ENCODE peak calls at places on chromosomes 5 and 9, in seven cellular contexts. Y is breast epithelium; C is right cardiac atrium; K is adrenal gland; U is CD4-positive, alpha-beta T cell; I is heart right ventricle; V is psoas muscle. L is an unnamed sample.

GRCh38 chr9:115978739-115979138 is 174.9 kb upstream of the PAPPA start:
- DNase-seq in V (no peak), U (no peak), C (no peak), K (no peak), I (no peak), Y (no peak), L (no peak)

GRCh38 chr5:5675511-5675910 is 253.0 kb downstream of the ICE1 start:
- DNase-seq in Y (no peak), U (no peak), V (no peak), C (no peak), I (no peak), K (peak), L (no peak)

GRCh38 chr5:54445691-54446090 is 9.8 kb upstream of the HSPB3 start:
- DNase-seq in K (no peak), I (no peak), Y (no peak), C (no peak), U (no peak), V (no peak), L (no peak)

GRCh38 chr5:91430949-91431348 is 47.8 kb upstream of the ARRDC3 start:
- DNase-seq in U (no peak), I (no peak), C (no peak), K (no peak), Y (no peak), V (no peak), L (no peak)

GRCh38 chr5:132013006-132013689 is 1.7 kb upstream of the ACSL6 start:
- DNase-seq in K (no peak), I (no peak), Y (no peak), V (no peak), U (no peak), C (no peak), L (no peak)

GRCh38 chr9:90331826-90332575 is 310.6 kb downstream of the DIRAS2 start:
- DNase-seq in C (no peak), K (no peak), I (no peak), Y (no peak), U (no peak), V (no peak), L (no peak)

GRCh38 chr9:130325921-130326320 is 60.4 kb downstream of the HMCN2 start:
- DNase-seq in Y (no peak), I (no peak), K (no peak), C (peak), V (no peak), U (no peak), L (no peak)

GRCh38 chr9:131010482-131011273 is 1.7 kb downstream of the LAMC3 start:
- DNase-seq in K (no peak), C (peak), V (no peak), U (no peak), Y (no peak), I (no peak), L (no peak)

GRCh38 chr5:79956173-79956670 is 34.8 kb downstream of the MTX3 start:
- DNase-seq in K (peak), Y (no peak), C (no peak), I (no peak), V (no peak), U (no peak), L (no peak)

GRCh38 chr9:11702529-11702928 is 990.7 kb upstream of the TYRP1 start:
- DNase-seq in I (no peak), V (no peak), C (no peak), U (no peak), Y (no peak), K (no peak), L (no peak)

GRCh38 chr5:112742424-112742823 is 4.7 kb downstream of the APC start:
- DNase-seq in U (no peak), C (no peak), I (no peak), Y (no peak), K (no peak), V (no peak), L (peak)

GRCh38 chr9:97962575-97962974 is 20.6 kb upstream of the ANP32B start:
- DNase-seq in C (no peak), K (no peak), U (no peak), Y (no peak), I (no peak), V (no peak), L (no peak)

GRCh38 chr9:13278023-13278367 is 1.5 kb downstream of the MPDZ start:
- DNase-seq in V (no peak), Y (no peak), C (no peak), I (no peak), K (no peak), U (no peak), L (no peak)

GRCh38 chr9:91783876-91784672 is 166.0 kb downstream of the ROR2 start:
- DNase-seq in I (no peak), Y (no peak), V (no peak), C (no peak), K (no peak), U (no peak), L (no peak)

GRCh38 chr9:34896112-34896511 is 62.0 kb upstream of the PHF24 start:
- DNase-seq in C (no peak), V (no peak), K (no peak), Y (no peak), U (no peak), I (no peak), L (no peak)

GRCh38 chr5:177510567-177511053 is 984 bp upstream of the DOK3 start:
- DNase-seq in I (no peak), C (peak), K (no peak), Y (no peak), U (no peak), V (no peak), L (no peak)

GRCh38 chr5:39605966-39606591 is 181.3 kb upstream of the DAB2 start:
- DNase-seq in C (no peak), Y (no peak), K (no peak), U (no peak), I (no peak), V (no peak), L (no peak)

GRCh38 chr9:100427366-100428263 is 672 bp downstream of the MSANTD3 start:
- DNase-seq in Y (peak), C (peak), K (peak), V (peak), U (no peak), I (peak), L (peak)

GRCh38 chr9:82488702-82489578 is 500.4 kb downstream of the SPATA31D1 start:
- DNase-seq in U (no peak), Y (no peak), I (no peak), V (no peak), C (peak), K (no peak), L (no peak)
- H3K27ac ChIP-seq in U (no peak), Y (peak), I (peak), V (peak), C (peak), K (peak), L (no peak)

GRCh38 chr5:95728494-95729114 is 2.5 kb upstream of the RHOBTB3 start:
- DNase-seq in Y (no peak), V (no peak), I (no peak), C (no peak), U (no peak), K (no peak), L (no peak)
- H3K27ac ChIP-seq in Y (peak), V (peak), I (no peak), C (no peak), U (no peak), K (peak), L (no peak)

GRCh38 chr5:138464388-138465287 is 641 bp upstream of the EGR1 start:
- DNase-seq in Y (peak), V (peak), I (peak), U (peak), K (peak), C (peak), L (peak)

GRCh38 chr5:138466900-138467710 is 1.8 kb downstream of the EGR1 start:
- DNase-seq in U (no peak), I (no peak), V (no peak), K (peak), Y (no peak), C (no peak), L (no peak)

GRCh38 chr5:138464018-138464387 is 1.3 kb upstream of the EGR1 start:
- DNase-seq in C (peak), U (peak), K (peak), Y (peak), I (peak), V (peak), L (peak)

GRCh38 chr5:138466058-138466899 is 1.0 kb downstream of the EGR1 start:
- DNase-seq in V (peak), Y (no peak), I (no peak), K (peak), U (no peak), C (peak), L (no peak)

GRCh38 chr5:138465288-138466057 is at the start of gene EGR1:
- DNase-seq in U (peak), C (peak), V (peak), K (peak), Y (peak), I (peak), L (peak)
- H3K27ac ChIP-seq in U (peak), C (peak), V (peak), K (peak), Y (peak), I (peak), L (peak)

GRCh38 chr5:32507738-32508434 is 63.3 kb upstream of the ZFR start:
- DNase-seq in V (no peak), K (no peak), Y (no peak), I (no peak), C (no peak), U (no peak), L (no peak)
- H3K27ac ChIP-seq in V (no peak), K (no peak), Y (peak), I (peak), C (peak), U (no peak), L (no peak)

GRCh38 chr5:1336749-1337489 is 8.0 kb downstream of the CLPTM1L start:
- DNase-seq in Y (no peak), V (no peak), C (no peak), U (no peak), K (no peak), I (no peak), L (no peak)
- H3K27ac ChIP-seq in Y (no peak), V (no peak), C (no peak), U (no peak), K (no peak), I (no peak), L (no peak)

DNA sequence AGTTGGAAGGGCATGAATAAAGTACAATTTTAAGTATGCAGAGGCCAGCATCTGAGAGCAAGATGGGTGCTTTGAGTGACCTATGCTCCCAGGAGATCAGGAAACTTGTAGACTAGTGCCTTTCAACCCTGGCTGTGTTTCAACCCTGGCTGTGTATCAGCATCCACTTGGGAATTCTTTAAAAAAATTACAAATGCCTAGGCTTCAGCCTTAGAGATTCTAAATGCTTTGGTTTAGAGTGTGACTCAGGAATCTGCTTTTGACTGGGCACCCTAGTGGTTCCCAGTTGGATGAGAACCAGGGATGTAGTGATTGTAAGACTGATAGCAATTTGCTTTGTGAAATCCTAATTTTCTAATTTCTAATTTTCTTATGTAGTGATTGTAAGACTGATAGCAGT is 65.6 kb downstream of the RALGPS1 start:
- DNase-seq in V (no peak), Y (no peak), C (no peak), I (no peak), K (no peak), U (no peak), L (no peak)
- H3K27ac ChIP-seq in V (no peak), Y (peak), C (no peak), I (no peak), K (no peak), U (no peak), L (no peak)

L was measured in substantia nigra.